ENCODE peak calls at places on chromosomes 6 and 20, in six cellular contexts. N, H, A, K, S and M are unnamed samples.

GRCh38 chr6:67897998-67898607 is 737.0 kb upstream of the ADGRB3 start:
- DNase-seq in N (no peak), H (no peak), A (no peak), K (no peak), S (no peak), M (no peak)

GRCh38 chr6:81086931-81087330 is 665.5 kb downstream of the TENT5A start:
- DNase-seq in N (no peak), H (no peak), A (no peak), K (no peak), S (no peak), M (no peak)

GRCh38 chr20:4919047-4919704 is 82.1 kb downstream of the SLC23A2 start:
- DNase-seq in N (peak), H (no peak), A (no peak), K (no peak), S (no peak), M (no peak)

GRCh38 chr6:26020983-26021349 is 58.4 kb downstream of the TRIM38 start:
- DNase-seq in N (no peak), H (peak), A (peak), K (peak), S (peak), M (peak)

GRCh38 chr6:1286972-1287600 is 24.8 kb upstream of the FOXQ1 start:
- DNase-seq in N (no peak), H (no peak), A (peak), K (peak), S (no peak), M (peak)

GRCh38 chr6:140050232-140050995 is 676.0 kb upstream of the CITED2 start:
- DNase-seq in N (peak), H (no peak), A (peak), K (peak), S (no peak), M (no peak)

GRCh38 chr20:41138527-41139226 is 1.3 kb downstream of the PLCG1 start:
- DNase-seq in N (peak), H (peak), A (peak), K (peak), S (no peak), M (peak)

GRCh38 chr6:26520088-26520839 is 17.9 kb upstream of the HMGN4 start:
- DNase-seq in N (no peak), H (peak), A (peak), K (no peak), S (peak), M (no peak)

GRCh38 chr20:41889125-41889870 is 271.1 kb upstream of the CHD6 start:
- DNase-seq in N (peak), H (no peak), A (no peak), K (no peak), S (no peak), M (no peak)

GRCh38 chr6:111703723-111704122 is 98.0 kb upstream of the TRAF3IP2 start:
- DNase-seq in N (no peak), H (no peak), A (no peak), K (no peak), S (no peak), M (no peak)

GRCh38 chr6:111700135-111700690 is 94.5 kb upstream of the TRAF3IP2 start:
- DNase-seq in N (no peak), H (no peak), A (no peak), K (no peak), S (no peak), M (no peak)

GRCh38 chr6:111696814-111697213 is 91.1 kb upstream of the TRAF3IP2 start:
- DNase-seq in N (no peak), H (no peak), A (no peak), K (no peak), S (no peak), M (no peak)

GRCh38 chr6:111699123-111699522 is 93.4 kb upstream of the TRAF3IP2 start:
- DNase-seq in N (no peak), H (no peak), A (no peak), K (no peak), S (no peak), M (no peak)

DNA sequence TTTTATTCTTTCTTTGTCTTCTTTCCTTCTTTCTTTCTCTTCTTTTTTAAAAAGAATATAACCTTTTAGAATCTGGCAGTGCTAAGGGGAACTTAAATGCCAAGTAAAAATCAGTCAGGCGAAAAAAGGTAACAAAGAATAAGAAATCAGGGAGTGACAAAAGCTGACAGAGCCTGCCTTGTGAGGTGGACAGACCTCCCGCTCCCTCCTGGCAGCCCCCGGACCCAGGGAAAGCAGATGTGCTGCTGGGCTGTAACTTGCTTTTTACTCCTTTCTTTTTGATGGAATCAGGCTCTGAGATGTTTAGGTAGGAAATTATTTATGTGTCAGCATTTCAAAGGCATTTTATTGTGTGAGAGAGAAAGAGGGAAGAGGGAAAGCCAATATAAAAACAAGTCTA is 95.5 kb upstream of the TRAF3IP2 start:
- DNase-seq in N (no peak), H (no peak), A (no peak), K (no peak), S (no peak), M (no peak)
- H3K27ac ChIP-seq in N (no peak), H (no peak), A (no peak), K (no peak), S (no peak), M (no peak)

GRCh38 chr6:2378046-2378657 is 132.7 kb upstream of the GMDS start:
- DNase-seq in N (peak), H (no peak), A (no peak), K (no peak), S (no peak), M (no peak)

GRCh38 chr6:2375443-2375842 is 130.0 kb upstream of the GMDS start:
- DNase-seq in N (no peak), H (no peak), A (no peak), K (no peak), S (no peak), M (no peak)

GRCh38 chr6:2378891-2379652 is 133.7 kb upstream of the GMDS start:
- DNase-seq in N (no peak), H (no peak), A (peak), K (peak), S (no peak), M (no peak)

GRCh38 chr6:2381872-2382661 is 136.7 kb upstream of the GMDS start:
- DNase-seq in N (no peak), H (no peak), A (no peak), K (no peak), S (no peak), M (no peak)

GRCh38 chr6:2376429-2377355 is 131.3 kb upstream of the GMDS start:
- DNase-seq in N (no peak), H (no peak), A (peak), K (peak), S (peak), M (peak)
- H3K4me3 ChIP-seq in N (no peak), H (no peak), A (no peak), K (no peak), S (peak), M (no peak)

GRCh38 chr6:35491558-35492541 is 5.0 kb downstream of the TEAD3 start:
- DNase-seq in N (no peak), H (no peak), A (no peak), K (no peak), S (no peak), M (no peak)
- H3K27ac ChIP-seq in N (no peak), H (peak), A (no peak), K (peak), S (peak), M (peak)

GRCh38 chr6:12577124-12577845 is 139.3 kb upstream of the PHACTR1 start:
- DNase-seq in N (no peak), H (no peak), A (no peak), K (peak), S (no peak), M (no peak)
- H3K4me3 ChIP-seq in N (no peak), H (no peak), A (no peak), K (no peak), S (no peak), M (no peak)

DNA sequence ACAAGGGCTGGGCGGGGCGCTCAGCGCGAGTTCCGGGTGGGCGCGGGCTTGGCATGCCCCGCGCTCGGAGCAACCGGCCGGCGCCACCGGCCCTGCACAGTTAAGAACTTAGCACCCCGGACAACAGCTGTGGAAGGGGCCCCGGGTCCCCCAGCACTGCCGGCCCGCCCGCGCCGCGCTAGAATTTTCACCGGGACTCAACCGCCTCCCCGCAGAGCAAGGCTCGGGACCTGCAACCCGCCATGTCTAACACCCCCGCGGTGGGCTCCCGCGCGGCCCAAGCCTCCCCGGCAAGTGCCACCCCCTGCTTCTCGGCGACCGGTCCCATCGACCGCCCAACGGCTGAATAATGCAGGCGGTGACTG is 5.2 kb upstream of the PSMG4 start:
- DNase-seq in N (no peak), H (peak), A (no peak), K (no peak), S (peak), M (no peak)
- H3K27ac ChIP-seq in N (no peak), H (no peak), A (no peak), K (no peak), S (no peak), M (no peak)

GRCh38 chr20:54173653-54174451 is at the start of gene CYP24A1:
- DNase-seq in N (peak), H (no peak), A (peak), K (no peak), S (no peak), M (no peak)
- H3K4me3 ChIP-seq in N (peak), H (no peak), A (peak), K (peak), S (peak), M (no peak)